ENCODE peak calls at places on chromosomes 12 and 14, in six cellular contexts. One of them, this sample, is unnamed.

GRCh38 chr14:103870144-103870876 is 22.9 kb upstream of the PPP1R13B start:
- DNase-seq in NCI-H2029: no peak
- DNase-seq in COR-L47: no peak
- DNase-seq in endothelial cell: no peak
- DNase-seq in NCI-H1417: no peak
- DNase-seq in NCI-H345: no peak
- DNase-seq in this sample: no peak

GRCh38 chr14:54219281-54220121 is 177.3 kb upstream of the CDKN3 start:
- DNase-seq in NCI-H2029: no peak
- DNase-seq in COR-L47: no peak
- DNase-seq in endothelial cell: peak; percentile 6
- DNase-seq in NCI-H1417: no peak
- DNase-seq in NCI-H345: no peak
- DNase-seq in this sample: no peak

GRCh38 chr12:106274575-106275081 is 26.8 kb upstream of the CKAP4 start:
- DNase-seq in NCI-H2029: no peak
- DNase-seq in COR-L47: no peak
- DNase-seq in endothelial cell: no peak
- DNase-seq in NCI-H1417: no peak
- DNase-seq in NCI-H345: no peak
- DNase-seq in this sample: no peak

GRCh38 chr12:3964404-3964803 is 91.2 kb upstream of the PARP11 start:
- DNase-seq in NCI-H2029: no peak
- DNase-seq in COR-L47: no peak
- DNase-seq in endothelial cell: peak; percentile 45
- DNase-seq in NCI-H1417: no peak
- DNase-seq in NCI-H345: no peak
- DNase-seq in this sample: no peak

GRCh38 chr12:58487280-58488141 is 432.8 kb downstream of the LRIG3 start:
- DNase-seq in NCI-H2029: no peak
- DNase-seq in COR-L47: no peak
- DNase-seq in endothelial cell: no peak
- DNase-seq in NCI-H1417: no peak
- DNase-seq in NCI-H345: no peak
- DNase-seq in this sample: no peak

GRCh38 chr12:131855521-131856142 is 27.4 kb downstream of the MMP17 start:
- DNase-seq in NCI-H2029: no peak
- DNase-seq in COR-L47: no peak
- DNase-seq in endothelial cell: no peak
- DNase-seq in NCI-H1417: peak; percentile 22
- DNase-seq in NCI-H345: no peak
- DNase-seq in this sample: no peak

GRCh38 chr12:27987311-27987710 is 14.8 kb upstream of the PTHLH start:
- DNase-seq in NCI-H2029: no peak
- DNase-seq in COR-L47: no peak
- DNase-seq in endothelial cell: no peak
- DNase-seq in NCI-H1417: no peak
- DNase-seq in NCI-H345: no peak
- DNase-seq in this sample: no peak

GRCh38 chr12:2283910-2284309 is 231.1 kb downstream of the CACNA1C start:
- DNase-seq in NCI-H2029: no peak
- DNase-seq in COR-L47: no peak
- DNase-seq in endothelial cell: no peak
- DNase-seq in NCI-H1417: no peak
- DNase-seq in NCI-H345: no peak
- DNase-seq in this sample: no peak

GRCh38 chr12:39343665-39344064 is 99.3 kb downstream of the KIF21A start:
- DNase-seq in NCI-H2029: no peak
- DNase-seq in COR-L47: no peak
- DNase-seq in endothelial cell: no peak
- DNase-seq in NCI-H1417: no peak
- DNase-seq in NCI-H345: no peak
- DNase-seq in this sample: no peak

GRCh38 chr12:47216150-47216677 is 136.5 kb upstream of the AMIGO2 start:
- DNase-seq in NCI-H2029: no peak
- DNase-seq in COR-L47: no peak
- DNase-seq in endothelial cell: no peak
- DNase-seq in NCI-H1417: no peak
- DNase-seq in NCI-H345: no peak
- DNase-seq in this sample: no peak

GRCh38 chr14:22850944-22851790 is 14.8 kb downstream of the MMP14 start:
- DNase-seq in NCI-H2029: no peak
- DNase-seq in COR-L47: no peak
- DNase-seq in endothelial cell: peak; percentile 48
- DNase-seq in NCI-H1417: no peak
- DNase-seq in NCI-H345: no peak
- DNase-seq in this sample: no peak

GRCh38 chr12:13177373-13177772 is 19.2 kb upstream of the EMP1 start:
- DNase-seq in NCI-H2029: no peak
- DNase-seq in COR-L47: no peak
- DNase-seq in endothelial cell: no peak
- DNase-seq in NCI-H1417: no peak
- DNase-seq in NCI-H345: no peak
- DNase-seq in this sample: no peak

GRCh38 chr14:53367631-53368030 is 214.5 kb upstream of the DDHD1 start:
- DNase-seq in NCI-H2029: no peak
- DNase-seq in COR-L47: no peak
- DNase-seq in endothelial cell: no peak
- DNase-seq in NCI-H1417: no peak
- DNase-seq in NCI-H345: no peak
- DNase-seq in this sample: no peak

GRCh38 chr14:61565836-61566536 is 129.3 kb upstream of the HIF1A start:
- DNase-seq in NCI-H2029: no peak
- DNase-seq in COR-L47: no peak
- DNase-seq in endothelial cell: no peak
- DNase-seq in NCI-H1417: no peak
- DNase-seq in NCI-H345: no peak
- DNase-seq in this sample: no peak

GRCh38 chr12:66956300-66956699 is 277.4 kb upstream of the GRIP1 start:
- DNase-seq in NCI-H2029: no peak
- DNase-seq in COR-L47: no peak
- DNase-seq in endothelial cell: no peak
- DNase-seq in NCI-H1417: no peak
- DNase-seq in NCI-H345: no peak
- DNase-seq in this sample: no peak

GRCh38 chr12:68349921-68350606 is 17.9 kb upstream of the MDM1 start:
- DNase-seq in NCI-H2029: peak; percentile 44
- DNase-seq in COR-L47: peak; percentile 79
- DNase-seq in endothelial cell: no peak
- DNase-seq in NCI-H1417: peak; percentile 77
- DNase-seq in NCI-H345: peak; percentile 96
- DNase-seq in this sample: no peak

GRCh38 chr12:43291516-43291915 is 260.5 kb downstream of the ADAMTS20 start:
- DNase-seq in NCI-H2029: no peak
- DNase-seq in COR-L47: no peak
- DNase-seq in endothelial cell: no peak
- DNase-seq in NCI-H1417: peak; percentile 8
- DNase-seq in NCI-H345: no peak
- DNase-seq in this sample: no peak

GRCh38 chr12:116133149-116133548 is 144.3 kb downstream of the MED13L start:
- DNase-seq in NCI-H2029: no peak
- DNase-seq in COR-L47: no peak
- DNase-seq in endothelial cell: no peak
- DNase-seq in NCI-H1417: no peak
- DNase-seq in NCI-H345: no peak
- DNase-seq in this sample: no peak

GRCh38 chr14:68140111-68140741 is 320.6 kb downstream of the RAD51B start:
- DNase-seq in NCI-H2029: peak; percentile 16
- DNase-seq in COR-L47: no peak
- DNase-seq in endothelial cell: peak; percentile 10
- DNase-seq in NCI-H1417: peak; percentile 3
- DNase-seq in NCI-H345: peak; percentile 7
- DNase-seq in this sample: no peak

GRCh38 chr12:130337476-130338303 is at the start of gene PIWIL1:
- DNase-seq in NCI-H2029: no peak
- DNase-seq in COR-L47: no peak
- DNase-seq in endothelial cell: no peak
- DNase-seq in NCI-H1417: no peak
- DNase-seq in NCI-H345: no peak
- DNase-seq in this sample: no peak

GRCh38 chr14:31270196-31270772 is 62.7 kb upstream of the HECTD1 start:
- DNase-seq in NCI-H2029: no peak
- DNase-seq in COR-L47: no peak
- DNase-seq in endothelial cell: no peak
- DNase-seq in NCI-H1417: no peak
- DNase-seq in NCI-H345: no peak
- DNase-seq in this sample: no peak

GRCh38 chr14:23145794-23146422 is 26.9 kb upstream of the CEBPE start:
- DNase-seq in NCI-H2029: peak; percentile 93
- DNase-seq in COR-L47: no peak
- DNase-seq in endothelial cell: no peak
- DNase-seq in NCI-H1417: no peak
- DNase-seq in NCI-H345: no peak
- DNase-seq in this sample: no peak

GRCh38 chr12:100554608-100555077 is 18.8 kb upstream of the GAS2L3 start:
- DNase-seq in NCI-H2029: peak; percentile 82
- DNase-seq in COR-L47: peak; percentile 76
- DNase-seq in endothelial cell: peak; percentile 72
- DNase-seq in NCI-H1417: peak; percentile 77
- DNase-seq in NCI-H345: peak; percentile 46
- DNase-seq in this sample: peak; percentile 86

GRCh38 chr12:42483534-42483857 is 106.0 kb downstream of the PRICKLE1 start:
- DNase-seq in NCI-H2029: no peak
- DNase-seq in COR-L47: no peak
- DNase-seq in endothelial cell: peak; percentile 58
- DNase-seq in NCI-H1417: peak; percentile 81
- DNase-seq in NCI-H345: no peak
- DNase-seq in this sample: no peak

GRCh38 chr12:65152012-65152411 is 17.4 kb upstream of the LEMD3 start:
- DNase-seq in NCI-H2029: no peak
- DNase-seq in COR-L47: no peak
- DNase-seq in endothelial cell: no peak
- DNase-seq in NCI-H1417: no peak
- DNase-seq in NCI-H345: no peak
- DNase-seq in this sample: no peak

GRCh38 chr12:128069359-128069997 is 197.5 kb upstream of the TMEM132C start:
- DNase-seq in NCI-H2029: peak; percentile 43
- DNase-seq in COR-L47: peak; percentile 20
- DNase-seq in endothelial cell: peak; percentile 4
- DNase-seq in NCI-H1417: peak; percentile 4
- DNase-seq in NCI-H345: peak; percentile 42
- DNase-seq in this sample: peak; percentile 55

GRCh38 chr14:94474581-94475031 is 1.4 kb downstream of the SERPINA9 start:
- DNase-seq in NCI-H2029: no peak
- DNase-seq in COR-L47: no peak
- DNase-seq in endothelial cell: no peak
- DNase-seq in NCI-H1417: no peak
- DNase-seq in NCI-H345: no peak
- DNase-seq in this sample: no peak